ENCODE peak calls at places on chromosome 11, in five cellular contexts. D is right cardiac atrium, B is right lobe of liver, N is prostate gland, C is neuronal stem cell. X is an unnamed sample.

GRCh38 chr11:86914836-86915519 is 40.2 kb downstream of the FZD4 start:
- DNase-seq in D (no peak), B (no peak), N (no peak), C (no peak), X (no peak)

GRCh38 chr11:1546077-1546535 is 26.0 kb downstream of the DUSP8 start:
- DNase-seq in D (peak; percentile 56), B (no peak), N (no peak), C (no peak), X (peak; percentile 83)

GRCh38 chr11:1301220-1302000 is 8.0 kb downstream of the TOLLIP start:
- DNase-seq in D (no peak), B (no peak), N (no peak), C (no peak), X (no peak)

GRCh38 chr11:43579171-43579918 is 101.2 kb upstream of the HSD17B12 start:
- DNase-seq in D (peak; percentile 56), B (no peak), N (no peak), C (no peak), X (peak; percentile 74)

GRCh38 chr11:106670069-106670468 is 348.2 kb downstream of the GUCY1A2 start:
- DNase-seq in D (no peak), B (no peak), N (no peak), C (no peak), X (no peak)

GRCh38 chr11:113873241-113873626 is 2.1 kb downstream of the USP28 start:
- DNase-seq in D (no peak), B (no peak), N (no peak), C (no peak), X (no peak)

GRCh38 chr11:80462211-80462610 is 1021.4 kb upstream of the TENM4 start:
- DNase-seq in D (no peak), B (no peak), N (no peak), C (no peak), X (no peak)

GRCh38 chr11:12770966-12771597 is 96.9 kb downstream of the TEAD1 start:
- DNase-seq in D (no peak), B (no peak), N (no peak), C (no peak), X (no peak)

GRCh38 chr11:75490221-75491181 is 35.2 kb downstream of the GDPD5 start:
- DNase-seq in D (no peak), B (no peak), N (no peak), C (no peak), X (no peak)

GRCh38 chr11:88487646-88488045 is 150.1 kb upstream of the CTSC start:
- DNase-seq in D (no peak), B (no peak), N (no peak), C (no peak), X (no peak)

GRCh38 chr11:111591187-111591960 is 10.9 kb upstream of the SIK2 start:
- DNase-seq in D (no peak), B (no peak), N (no peak), C (no peak), X (no peak)

GRCh38 chr11:16193897-16194381 is 162.4 kb downstream of the SOX6 start:
- DNase-seq in D (no peak), B (no peak), N (no peak), C (no peak), X (no peak)

DNA sequence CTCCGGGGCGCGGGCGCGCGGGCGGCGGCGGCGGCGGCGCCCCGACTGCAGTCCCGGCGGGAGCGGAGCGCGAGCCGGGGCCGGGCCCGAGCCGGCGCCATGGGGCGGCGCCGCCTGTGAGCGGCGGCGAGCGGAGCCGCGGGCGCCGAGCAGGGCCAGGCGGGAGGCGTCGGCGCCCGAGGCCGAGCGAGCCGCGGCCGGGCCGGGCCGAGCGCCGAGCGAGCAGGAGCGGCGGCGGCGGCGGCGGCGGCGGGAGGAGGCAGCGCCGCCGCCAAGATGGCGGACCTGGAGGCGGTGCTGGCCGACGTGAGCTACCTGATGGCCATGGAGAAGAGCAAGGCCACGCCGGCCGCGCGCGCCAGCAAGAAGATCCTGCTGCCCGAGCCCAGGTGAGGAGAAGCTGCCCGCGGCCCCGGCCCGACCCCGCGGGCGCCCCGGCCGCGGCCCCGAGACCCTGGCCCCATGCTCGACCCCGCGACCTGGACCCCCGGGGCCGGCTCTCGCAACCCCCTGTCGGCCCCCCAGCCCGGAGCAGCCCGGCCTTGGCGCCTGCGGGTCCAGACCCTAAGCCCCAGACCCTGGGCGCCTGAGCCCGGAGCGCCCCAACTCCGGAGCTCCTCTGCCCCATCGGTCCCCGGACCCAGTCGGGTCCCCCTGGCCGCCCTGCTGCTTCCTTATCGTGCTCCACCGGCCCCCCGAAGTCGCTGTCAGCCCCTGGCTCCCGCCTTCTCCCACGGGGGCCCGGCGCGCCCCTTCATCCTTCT is at the start of gene GRK2:
- DNase-seq in D (peak; percentile 86), B (peak; percentile 76), N (no peak), C (no peak), X (peak; percentile 86)
- H3K27ac ChIP-seq in D (peak within 1 kb of the TSS; percentile 46), B (peak within 1 kb of the TSS; percentile 90), N (peak within 1 kb of the TSS; percentile 91), C (no peak within 1 kb of the TSS), X (peak within 1 kb of the TSS; percentile 84)

DNA sequence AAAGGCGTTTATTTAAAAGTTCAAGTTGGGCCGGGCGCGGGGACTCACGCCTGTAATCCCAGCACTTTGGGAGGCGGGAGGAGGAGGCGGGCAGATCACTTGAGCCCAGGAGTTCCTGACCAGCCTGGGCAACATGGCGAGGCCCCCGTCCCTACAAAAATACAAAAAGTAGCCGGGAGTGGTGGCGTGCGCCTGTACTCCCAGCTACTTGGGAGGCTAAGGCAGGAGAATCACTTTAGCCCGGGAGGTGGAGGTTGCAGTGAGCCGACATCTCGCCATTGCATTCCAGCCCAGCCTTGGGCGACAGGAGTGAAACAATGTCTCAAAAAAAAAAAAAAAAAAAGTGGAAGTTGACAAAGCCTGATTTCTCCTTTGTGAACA is 757 bp downstream of the PTPMT1 start:
- DNase-seq in D (no peak), B (no peak), N (no peak), C (no peak), X (no peak)
- H3K27ac ChIP-seq in D (no peak overlapping the region), B (peak overlapping the region; percentile 71), N (peak overlapping the region; percentile 79), C (no peak overlapping the region), X (no peak overlapping the region)

GRCh38 chr11:131430466-131431176 is 60.2 kb downstream of the NTM start:
- DNase-seq in D (no peak), B (no peak), N (no peak), C (no peak), X (no peak)
- H3K27ac ChIP-seq in D (peak overlapping the region; percentile 30), B (no peak overlapping the region), N (no peak overlapping the region), C (no peak overlapping the region), X (no peak overlapping the region)

DNA sequence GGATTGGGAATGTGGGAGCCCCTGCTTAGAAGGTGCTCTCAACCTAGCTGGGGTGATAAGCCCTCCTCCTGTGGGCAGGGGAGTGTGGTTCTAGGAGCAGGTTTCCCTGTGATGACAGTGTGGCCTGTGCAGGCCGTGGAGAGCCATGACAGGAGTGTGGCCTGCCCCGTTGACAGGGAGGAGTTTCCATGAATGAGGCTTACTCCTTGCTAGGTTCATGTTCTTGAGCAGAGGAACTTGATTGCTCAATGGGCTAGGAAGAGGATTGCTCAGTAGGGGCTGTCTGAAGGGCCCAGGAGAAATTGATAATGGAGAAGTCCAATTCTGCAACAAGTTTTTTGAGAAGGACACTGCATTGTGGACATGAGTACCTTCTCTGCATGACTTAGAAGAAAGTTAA is 92.0 kb downstream of the PPP6R3 start:
- DNase-seq in D (no peak), B (no peak), N (no peak), C (no peak), X (no peak)
- H3K27ac ChIP-seq in D (no peak overlapping the region), B (no peak overlapping the region), N (no peak overlapping the region), C (no peak overlapping the region), X (no peak overlapping the region)

DNA sequence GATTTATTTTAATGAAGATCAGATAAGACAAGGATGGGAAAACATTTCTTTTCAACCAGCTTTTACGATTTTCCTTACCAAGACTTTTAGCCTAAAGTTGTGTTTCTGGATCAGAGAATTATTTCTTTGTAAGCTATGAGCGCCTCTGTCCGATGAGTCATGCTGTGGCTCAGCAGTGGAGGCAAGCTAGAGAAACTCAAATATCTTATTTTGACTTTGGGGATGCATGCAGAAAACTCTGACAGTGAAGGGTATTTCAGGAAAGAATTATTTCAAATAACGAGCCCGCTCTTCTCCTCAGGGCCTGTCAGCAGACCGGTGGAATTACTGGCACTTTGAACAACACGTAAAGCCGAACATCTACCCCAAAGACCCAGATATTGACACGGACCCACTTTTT is 77.9 kb upstream of the OR5AK2 start:
- DNase-seq in D (no peak), B (no peak), N (no peak), C (no peak), X (no peak)
- H3K27ac ChIP-seq in D (no peak overlapping the region), B (no peak overlapping the region), N (no peak overlapping the region), C (no peak overlapping the region), X (no peak overlapping the region)

GRCh38 chr11:85827768-85828639 is 17.1 kb upstream of the SYTL2 start:
- DNase-seq in D (no peak), B (no peak), N (no peak), C (no peak), X (no peak)

GRCh38 chr11:85828640-85828978 is 17.7 kb upstream of the SYTL2 start:
- DNase-seq in D (no peak), B (no peak), N (no peak), C (no peak), X (no peak)

GRCh38 chr11:85825590-85825989 is 14.6 kb upstream of the SYTL2 start:
- DNase-seq in D (no peak), B (no peak), N (no peak), C (no peak), X (no peak)

GRCh38 chr11:85823816-85824215 is 12.9 kb upstream of the SYTL2 start:
- DNase-seq in D (no peak), B (no peak), N (no peak), C (no peak), X (no peak)

GRCh38 chr11:85826096-85826855 is 15.3 kb upstream of the SYTL2 start:
- DNase-seq in D (peak; percentile 68), B (peak; percentile 58), N (no peak), C (no peak), X (peak; percentile 79)
- H3K27ac ChIP-seq in D (no peak overlapping the region), B (no peak overlapping the region), N (peak overlapping the region; percentile 64), C (no peak overlapping the region), X (peak overlapping the region; percentile 45)

GRCh38 chr11:67442504-67443398 is 525 bp downstream of the CORO1B start:
- DNase-seq in D (no peak), B (no peak), N (no peak), C (no peak), X (no peak)

GRCh38 chr11:67440229-67441081 is 2.8 kb downstream of the CORO1B start:
- DNase-seq in D (no peak), B (no peak), N (no peak), C (no peak), X (no peak)

GRCh38 chr11:67441082-67441683 is 2.1 kb downstream of the CORO1B start:
- DNase-seq in D (no peak), B (no peak), N (no peak), C (no peak), X (peak; percentile 77)

GRCh38 chr11:67439321-67440228 is 2.1 kb upstream of the PTPRCAP start:
- DNase-seq in D (no peak), B (peak; percentile 65), N (no peak), C (no peak), X (peak; percentile 86)

DNA sequence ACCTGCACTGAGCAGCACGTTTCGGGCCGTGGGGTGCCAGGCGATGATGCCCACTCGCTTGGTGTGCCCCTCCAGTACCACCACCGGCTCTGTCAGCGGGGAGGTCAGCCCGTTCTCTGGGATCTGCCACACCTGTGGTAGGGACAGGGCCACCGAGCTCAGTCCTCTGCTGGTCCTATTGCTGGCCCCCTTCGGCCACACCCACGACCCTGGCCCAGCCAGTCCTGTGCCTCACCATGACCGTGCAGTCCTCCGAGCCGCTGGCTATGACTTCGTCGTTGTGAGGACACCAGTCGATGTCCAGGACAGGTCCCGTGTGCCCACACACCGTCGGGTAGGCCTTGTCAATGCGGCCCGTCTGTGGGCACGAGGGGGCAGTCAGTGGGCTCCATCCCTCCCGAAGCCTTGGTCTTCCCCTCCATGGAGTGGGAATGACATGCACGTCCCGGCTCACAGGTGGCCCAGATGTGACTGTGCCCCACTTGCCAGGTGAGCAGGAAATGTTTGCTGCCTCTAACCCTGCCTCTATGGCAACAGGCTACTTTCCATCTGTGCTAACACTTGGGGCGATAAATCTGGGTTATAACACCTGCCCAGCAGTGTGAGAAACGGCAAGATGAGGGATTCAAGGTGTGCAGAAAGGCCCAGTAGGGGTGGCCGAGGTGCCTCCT is 1.4 kb downstream of the CORO1B start:
- DNase-seq in D (no peak), B (no peak), N (no peak), C (no peak), X (peak; percentile 80)
- H3K27ac ChIP-seq in D (no peak overlapping the region), B (no peak overlapping the region), N (peak overlapping the region; percentile 98), C (no peak overlapping the region), X (no peak overlapping the region)

X was measured in kidney.